ENCODE peak calls at places on chromosomes 1 and 21, in seven cellular contexts. U is MCF 10A; C is activated CD4-positive, alpha-beta T cell treated with anti-CD3 and anti-CD28 coated beads, Interleukin-2, amount 50 U/mL, for 4 hours; L is HEK293T; G is GM13976; F is stimulated activated CD8-positive, alpha-beta memory T cell treated with anti-CD3 and anti-CD28 coated beads, Interleukin-15, amount 100 ng/mL, for 1 hour; A is GM13977. V is an unnamed sample.

GRCh38 chr1:19622204-19622603 is 21.9 kb upstream of the NBL1 start:
- DNase-seq in G (no peak), F (no peak), L (no peak), U (peak; percentile 20), A (no peak), C (no peak), V (no peak)

GRCh38 chr1:93798301-93798700 is 80.7 kb downstream of the DNTTIP2 start:
- DNase-seq in U (peak; percentile 75), G (no peak), F (no peak), C (no peak), L (no peak), A (no peak), V (peak; percentile 98)

GRCh38 chr1:114671939-114672275 is 2.1 kb upstream of the DENND2C start:
- DNase-seq in C (no peak), F (no peak), A (no peak), G (no peak), U (no peak), L (no peak), V (no peak)

GRCh38 chr1:62716397-62716796 is 28.2 kb upstream of the DOCK7 start:
- DNase-seq in L (no peak), U (peak; percentile 69), G (no peak), A (no peak), C (no peak), F (no peak), V (no peak)

GRCh38 chr1:202765726-202766125 is 42.5 kb downstream of the KDM5B start:
- DNase-seq in A (no peak), F (no peak), U (no peak), G (no peak), L (no peak), C (no peak), V (no peak)

GRCh38 chr1:70779571-70779970 is 268.0 kb downstream of the PTGER3 start:
- DNase-seq in A (no peak), G (no peak), F (no peak), U (no peak), L (no peak), C (no peak), V (peak; percentile 4)

GRCh38 chr1:164768619-164769018 is 209.6 kb downstream of the PBX1 start:
- DNase-seq in A (no peak), F (no peak), G (no peak), C (no peak), L (no peak), U (no peak), V (no peak)

GRCh38 chr1:55043011-55043410 is 3.7 kb downstream of the PCSK9 start:
- DNase-seq in G (no peak), L (no peak), F (no peak), A (no peak), U (no peak), C (no peak), V (no peak)

GRCh38 chr1:162706003-162706402 is 73.7 kb downstream of the DDR2 start:
- DNase-seq in C (no peak), U (no peak), F (no peak), A (no peak), L (no peak), G (no peak), V (no peak)

GRCh38 chr1:206895837-206896242 is 1.4 kb upstream of the IL24 start:
- DNase-seq in C (no peak), L (no peak), G (no peak), A (no peak), U (peak; percentile 99), F (no peak), V (peak; percentile 84)

GRCh38 chr1:68221971-68222355 is 10.4 kb downstream of the WLS start:
- DNase-seq in A (no peak), U (peak; percentile 22), C (no peak), G (no peak), L (no peak), F (no peak), V (peak; percentile 43)

GRCh38 chr1:86696522-86696921 is 7.9 kb upstream of the SH3GLB1 start:
- DNase-seq in G (no peak), U (no peak), L (no peak), A (no peak), F (no peak), C (no peak), V (peak; percentile 33)

GRCh38 chr1:200139661-200140250 is 112.2 kb downstream of the NR5A2 start:
- DNase-seq in A (peak; percentile 58), F (no peak), C (peak; percentile 5), U (peak; percentile 81), G (peak; percentile 60), L (peak; percentile 75), V (peak; percentile 93)

GRCh38 chr21:42621828-42622199 is 31.6 kb upstream of the PDE9A start:
- DNase-seq in F (no peak), L (no peak), C (no peak), U (no peak), G (no peak), A (no peak), V (no peak)

GRCh38 chr1:40451238-40451585 is 936 bp downstream of the ZFP69B start:
- DNase-seq in L (no peak), A (peak; percentile 13), U (no peak), G (no peak), F (no peak), C (no peak), V (no peak)

GRCh38 chr1:86382878-86383277 is 13.2 kb downstream of the ODF2L start:
- DNase-seq in C (no peak), A (no peak), U (peak; percentile 16), L (no peak), F (no peak), G (no peak), V (no peak)

GRCh38 chr1:208098758-208099157 is 145.4 kb downstream of the PLXNA2 start:
- DNase-seq in F (no peak), C (no peak), L (no peak), A (no peak), G (no peak), U (no peak), V (no peak)

GRCh38 chr1:28359592-28360239 is 9.8 kb upstream of the PHACTR4 start:
- DNase-seq in L (peak; percentile 79), F (peak; percentile 60), A (peak; percentile 57), G (peak; percentile 73), U (peak; percentile 64), C (peak; percentile 75), V (peak; percentile 78)

GRCh38 chr1:29601021-29601420 is 364.7 kb downstream of the PTPRU start:
- DNase-seq in L (no peak), G (no peak), U (no peak), A (no peak), F (no peak), C (no peak), V (no peak)

GRCh38 chr1:182114627-182115023 is 53.1 kb upstream of the ZNF648 start:
- DNase-seq in L (no peak), G (no peak), A (no peak), F (no peak), U (no peak), C (no peak), V (no peak)